ENCODE peak calls at places on chromosomes 16 and 17, in four cellular contexts. Y is neural crest cell, Z is omental fat pad, J is COLO829. G is an unnamed sample.

GRCh38 chr17:48470388-48471034 is 40.5 kb upstream of the SKAP1 start:
- DNase-seq in Y (no peak), Z (no peak), J (peak), G (peak)

GRCh38 chr17:70144260-70144846 is 25.0 kb upstream of the KCNJ2 start:
- DNase-seq in Y (no peak), Z (no peak), J (no peak), G (no peak)

GRCh38 chr17:67520282-67520906 is 143.3 kb downstream of the PITPNC1 start:
- DNase-seq in Y (no peak), Z (no peak), J (no peak), G (no peak)

GRCh38 chr17:57869599-57870282 is 19.9 kb upstream of the MRPS23 start:
- DNase-seq in Y (no peak), Z (no peak), J (no peak), G (peak)

GRCh38 chr16:81523387-81524115 is 78.9 kb downstream of the CMIP start:
- DNase-seq in Y (no peak), Z (peak), J (no peak), G (peak)

GRCh38 chr17:16929281-16929680 is 42.6 kb downstream of the TNFRSF13B start:
- DNase-seq in Y (no peak), Z (peak), J (no peak), G (no peak)

GRCh38 chr17:3960764-3961163 is 3.5 kb downstream of the ATP2A3 start:
- DNase-seq in Y (no peak), Z (no peak), J (peak), G (peak)

GRCh38 chr17:78391843-78392242 is 13.4 kb downstream of the PGS1 start:
- DNase-seq in Y (no peak), Z (no peak), J (no peak), G (peak)

GRCh38 chr17:78759203-78759968 is 22.7 kb downstream of the CYTH1 start:
- DNase-seq in Y (no peak), Z (no peak), J (no peak), G (no peak)

GRCh38 chr17:48576479-48577309 is 1.5 kb downstream of the HOXB4 start:
- DNase-seq in Y (no peak), Z (no peak), J (no peak), G (peak)

GRCh38 chr17:68909066-68909465 is 46.1 kb downstream of the ABCA8 start:
- DNase-seq in Y (no peak), Z (no peak), J (peak), G (peak)

GRCh38 chr17:21218101-21218500 is 4.1 kb upstream of the TMEM11 start:
- DNase-seq in Y (no peak), Z (no peak), J (no peak), G (no peak)

GRCh38 chr16:14003119-14003570 is 68.0 kb upstream of the MRTFB start:
- DNase-seq in Y (peak), Z (no peak), J (peak), G (peak)

GRCh38 chr16:795580-796229 is 4.8 kb downstream of the GNG13 start:
- DNase-seq in Y (no peak), Z (no peak), J (peak), G (no peak)

GRCh38 chr17:1002771-1003555 is 6.0 kb downstream of the TIMM22 start:
- DNase-seq in Y (no peak), Z (no peak), J (no peak), G (no peak)